ENCODE peak calls at places on chromosomes 3 and 15, in six cellular contexts. N, J, F, G, I and Q are unnamed samples.

GRCh38 chr15:66210684-66211083 is 42.9 kb downstream of the MEGF11 start:
- ATAC-seq in J (no peak), I (no peak), G (no peak), F (no peak), N (no peak), Q (no peak)

GRCh38 chr15:69660658-69661405 is 208.2 kb downstream of the RPLP1 start:
- ATAC-seq in J (no peak), I (no peak), G (no peak), F (no peak), N (no peak), Q (no peak)

GRCh38 chr3:16663852-16664712 is 58.9 kb upstream of the DAZL start:
- ATAC-seq in F (no peak), N (no peak), G (no peak), J (no peak), I (no peak), Q (no peak)

GRCh38 chr3:127167315-127168043 is 25.5 kb upstream of the PRR23E start:
- ATAC-seq in J (no peak), G (no peak), N (no peak), I (no peak), F (no peak), Q (no peak)

GRCh38 chr15:60733196-60733595 is 254.3 kb upstream of the ICE2 start:
- ATAC-seq in N (no peak), J (no peak), G (no peak), F (no peak), I (peak), Q (no peak)

GRCh38 chr15:77099741-77100463 is 29.0 kb upstream of the TSPAN3 start:
- ATAC-seq in J (no peak), I (no peak), N (no peak), G (no peak), F (peak), Q (no peak)

GRCh38 chr3:156548041-156548687 is 6.8 kb downstream of the SSR3 start:
- ATAC-seq in J (no peak), G (no peak), I (no peak), F (peak), N (no peak), Q (no peak)

GRCh38 chr15:79433610-79434009 is 1.5 kb downstream of the MINAR1 start:
- ATAC-seq in I (peak), G (no peak), F (peak), J (peak), N (peak), Q (no peak)

GRCh38 chr3:80682951-80683350 is 915.2 kb upstream of the ROBO1 start:
- ATAC-seq in N (no peak), F (no peak), G (no peak), J (no peak), I (no peak), Q (no peak)
- TF ChIP-seq CTCF in N (no peak), F (no peak), G (no peak), J (no peak), I (no peak), Q (no peak)

GRCh38 chr15:99114511-99115299 is 9.8 kb downstream of the SYNM start:
- ATAC-seq in J (no peak), I (no peak), F (no peak), G (peak), N (no peak), Q (peak)
- TF ChIP-seq EP300 in J (no peak), I (no peak), F (no peak), G (no peak), N (no peak), Q (peak)

DNA sequence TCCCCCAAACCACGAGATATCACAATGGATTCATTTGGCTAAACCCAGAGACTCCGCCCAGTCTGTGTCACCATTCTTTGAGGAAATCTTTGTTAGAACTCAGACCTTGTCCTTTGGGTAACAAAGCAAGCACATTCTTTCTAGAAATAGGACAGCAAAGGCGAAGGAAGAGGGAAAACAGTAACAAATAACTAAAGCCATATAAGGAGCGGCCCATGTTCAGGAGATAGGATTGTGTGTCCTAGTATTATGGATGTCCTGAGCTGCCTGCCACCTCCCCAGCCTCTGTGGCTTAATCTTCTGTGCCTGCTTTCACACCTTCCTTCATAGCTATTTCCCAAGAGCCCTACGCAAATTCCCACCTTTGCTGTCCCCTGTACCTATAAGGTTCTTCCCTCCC is 59.9 kb downstream of the UACA start:
- ATAC-seq in I (no peak), N (no peak), J (no peak), F (no peak), G (no peak), Q (peak)
- H3K27ac ChIP-seq in I (no peak), N (no peak), J (peak), F (no peak), G (peak), Q (peak)

DNA sequence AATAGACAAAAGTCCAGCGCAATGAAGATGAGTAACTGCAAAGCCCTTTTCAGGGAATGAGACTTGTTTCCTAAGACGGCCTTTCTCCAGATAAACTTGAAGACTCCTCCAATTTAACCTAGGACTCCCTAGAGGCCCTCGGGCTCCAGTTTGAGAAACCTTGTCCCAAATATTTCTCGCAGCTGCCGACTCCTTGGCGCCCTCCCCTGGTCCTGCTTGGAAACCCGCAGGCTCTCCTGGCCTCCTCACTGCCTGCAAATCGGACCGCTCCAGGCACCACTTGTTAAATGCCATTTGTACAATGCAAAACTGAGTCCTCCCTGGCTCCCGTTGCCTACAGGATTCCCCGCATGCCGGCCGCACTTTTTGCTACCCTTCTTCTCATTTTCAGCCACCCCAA is 36.8 kb downstream of the MUC4 start:
- ATAC-seq in G (no peak), J (peak), I (no peak), F (peak), N (peak), Q (peak)
- TF ChIP-seq CTCF in G (no peak), J (peak), I (peak), F (peak), N (peak), Q (no peak)

DNA sequence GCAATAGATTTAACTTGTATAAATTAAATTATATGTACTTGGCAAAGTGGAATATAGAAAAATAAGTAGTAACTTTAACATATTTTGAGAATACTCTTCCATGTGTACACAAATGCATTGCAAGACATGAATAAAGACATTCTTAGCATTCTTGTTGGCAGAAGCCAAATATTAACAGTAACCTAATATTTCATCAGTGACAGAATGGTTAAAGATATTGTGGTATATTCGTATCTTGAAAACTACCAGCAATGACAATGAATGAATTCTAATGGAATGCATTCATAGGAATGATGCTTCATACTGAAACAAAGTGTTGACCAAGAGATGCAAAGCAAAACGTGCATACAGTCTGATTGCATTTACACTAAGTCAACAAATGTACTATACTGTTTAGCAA is 524.7 kb downstream of the GRM7 start:
- ATAC-seq in G (no peak), I (no peak), F (no peak), N (no peak), J (no peak), Q (no peak)
- TF ChIP-seq EP300 in G (no peak), I (no peak), F (no peak), N (no peak), J (no peak), Q (no peak)

GRCh38 chr3:175274056-175274455 is 414.9 kb downstream of the NAALADL2 start:
- ATAC-seq in F (no peak), N (no peak), G (no peak), J (no peak), I (peak), Q (no peak)
- H3K27ac ChIP-seq in F (no peak), N (no peak), G (no peak), J (no peak), I (peak), Q (no peak)

DNA sequence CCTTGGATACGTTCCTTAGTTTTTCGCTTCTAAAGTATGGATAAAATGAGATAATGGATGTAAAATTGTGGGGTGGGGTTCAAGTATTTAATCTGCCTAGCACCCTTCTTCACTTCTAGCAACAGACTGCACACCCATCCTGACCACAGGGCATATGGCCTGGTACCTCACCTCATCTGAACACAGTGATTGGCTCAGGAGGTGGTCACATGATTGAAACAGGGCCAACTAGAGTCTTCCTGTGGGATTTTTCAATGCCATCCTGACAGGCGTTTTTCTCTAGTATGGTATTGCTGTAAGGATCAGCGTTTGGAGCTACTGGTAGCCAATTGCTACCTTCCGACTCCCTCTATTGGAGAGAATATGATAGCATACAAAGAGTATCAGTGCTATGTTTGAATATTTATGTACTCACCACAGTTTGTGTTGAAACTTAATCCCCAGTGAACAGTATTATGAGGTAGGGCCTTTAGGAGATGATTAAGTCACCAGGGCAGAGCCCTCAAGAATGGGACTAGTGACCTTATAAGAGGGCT is 172.2 kb downstream of the PPM1L start:
- ATAC-seq in I (peak), J (no peak), N (no peak), F (peak), G (no peak), Q (no peak)
- TF ChIP-seq CTCF in I (peak), J (no peak), N (no peak), F (no peak), G (no peak), Q (no peak)

GRCh38 chr3:100697183-100697582 is 12.1 kb upstream of the TFG start:
- ATAC-seq in I (no peak), F (peak), N (peak), J (no peak), G (no peak), Q (no peak)
- TF ChIP-seq EP300 in I (no peak), F (no peak), N (no peak), J (no peak), G (no peak), Q (no peak)

GRCh38 chr3:120369000-120369399 is 19.8 kb upstream of the LRRC58 start:
- ATAC-seq in F (peak), G (no peak), J (no peak), N (no peak), I (peak), Q (no peak)
- H3K27ac ChIP-seq in F (no peak), G (no peak), J (no peak), N (no peak), I (no peak), Q (no peak)

DNA sequence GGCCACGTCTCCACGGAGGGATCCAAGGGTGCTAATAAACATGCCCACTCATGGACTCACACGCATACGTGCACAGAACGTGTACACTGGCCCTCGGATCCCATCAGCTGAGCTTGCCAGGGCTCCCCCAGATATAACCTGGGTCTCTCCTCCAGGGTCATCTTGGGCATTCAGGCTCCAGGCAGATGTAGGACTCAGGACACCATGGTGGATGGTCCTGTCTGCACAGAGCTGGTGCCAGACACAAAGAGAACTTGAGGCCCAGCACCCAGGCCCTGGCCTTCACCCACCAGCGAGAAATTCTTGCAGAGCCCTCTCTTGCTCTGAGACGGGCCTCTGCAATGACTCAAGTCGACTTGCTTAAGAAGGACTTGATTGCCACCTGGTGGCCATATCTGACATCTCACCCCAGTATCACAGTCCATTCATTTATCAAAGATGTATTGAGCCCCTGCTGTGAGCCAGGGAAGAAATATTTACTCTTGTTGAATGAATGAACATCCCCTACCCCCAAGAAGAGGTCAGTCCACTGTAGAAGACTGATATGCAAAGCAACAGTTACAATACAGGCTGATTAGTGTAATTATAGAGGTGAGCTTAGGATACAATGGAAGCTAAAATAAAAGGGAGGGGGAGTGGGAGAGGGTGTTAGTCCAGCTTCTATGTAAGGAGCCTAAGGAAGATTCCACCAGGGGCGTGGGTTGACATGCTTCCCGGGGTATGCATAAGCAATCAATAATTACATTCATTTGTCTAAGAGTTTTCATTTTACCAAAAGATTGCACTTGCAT is 34.2 kb upstream of the VPS8 start:
- ATAC-seq in I (peak), J (peak), F (peak), N (peak), G (peak), Q (peak)
- TF ChIP-seq CTCF in I (peak), J (peak), F (peak), N (peak), G (peak), Q (peak)